ENCODE peak calls at places on chromosomes 12 and 14, in six cellular contexts. K is NCI-H774; Z is keratinocyte; P is activated CD4-positive, alpha-beta T cell treated with anti-CD3 and anti-CD28 coated beads, Interleukin-2, amount 10 ng/mL, durations not matched to agents 7 days and 5 days; V is stimulated activated CD8-positive, alpha-beta memory T cell treated with anti-CD3 and anti-CD28 coated beads, Interleukin-2, amount 100 ng/mL, for 1 hour; R is esophagus squamous epithelium. X is an unnamed sample.

GRCh38 chr14:94532462-94532861 is 23.2 kb upstream of the SERPINA12 start:
- DNase-seq in K (no peak), Z (no peak), P (no peak), V (no peak), R (no peak), X (no peak)

GRCh38 chr12:96155781-96156180 is 38.4 kb upstream of the ELK3 start:
- DNase-seq in K (no peak), Z (no peak), P (no peak), V (no peak), R (no peak), X (no peak)

GRCh38 chr12:49939707-49940106 is 10.8 kb upstream of the AQP2 start:
- DNase-seq in K (no peak), Z (no peak), P (no peak), V (no peak), R (no peak), X (no peak)

GRCh38 chr12:21818627-21819026 is 44.1 kb upstream of the KCNJ8 start:
- DNase-seq in K (no peak), Z (no peak), P (no peak), V (no peak), R (no peak), X (no peak)

GRCh38 chr12:107349008-107349747 is 255.8 kb upstream of the CRY1 start:
- DNase-seq in K (no peak), Z (peak; percentile 98), P (no peak), V (no peak), R (no peak), X (no peak)

GRCh38 chr12:131454418-131455217 is 256.3 kb upstream of the SFSWAP start:
- DNase-seq in K (no peak), Z (no peak), P (peak; percentile 51), V (no peak), R (no peak), X (peak; percentile 42)

GRCh38 chr14:61545716-61546455 is 149.4 kb upstream of the HIF1A start:
- DNase-seq in K (no peak), Z (no peak), P (no peak), V (no peak), R (no peak), X (no peak)

GRCh38 chr14:68715032-68715924 is 77.6 kb downstream of the ZFP36L1 start:
- DNase-seq in K (no peak), Z (no peak), P (no peak), V (no peak), R (no peak), X (peak; percentile 12)

GRCh38 chr14:65772901-65773574 is 360.5 kb downstream of the FUT8 start:
- DNase-seq in K (no peak), Z (no peak), P (no peak), V (no peak), R (no peak), X (no peak)

GRCh38 chr12:62722971-62723680 is 211.8 kb downstream of the PPM1H start:
- DNase-seq in K (peak; percentile 39), Z (no peak), P (no peak), V (no peak), R (no peak), X (no peak)

GRCh38 chr12:131808744-131809371 is 19.3 kb upstream of the MMP17 start:
- DNase-seq in K (no peak), Z (no peak), P (peak; percentile 42), V (no peak), R (no peak), X (no peak)

GRCh38 chr14:104263671-104264358 is 125.4 kb downstream of the KIF26A start:
- DNase-seq in K (no peak), Z (no peak), P (no peak), V (no peak), R (no peak), X (no peak)

GRCh38 chr14:99479903-99480855 is 480 bp downstream of the SETD3 start:
- DNase-seq in K (no peak), Z (no peak), P (peak; percentile 36), V (peak; percentile 3), R (peak; percentile 49), X (peak; percentile 61)

GRCh38 chr12:92065018-92065499 is 80.6 kb downstream of the BTG1 start:
- DNase-seq in K (peak; percentile 74), Z (no peak), P (no peak), V (no peak), R (no peak), X (no peak)

GRCh38 chr12:88251798-88252197 is 109.7 kb downstream of the TMTC3 start:
- DNase-seq in K (no peak), Z (no peak), P (no peak), V (no peak), R (no peak), X (no peak)

GRCh38 chr12:97404549-97404948 is 58.1 kb upstream of the RMST start:
- DNase-seq in K (peak; percentile 77), Z (no peak), P (no peak), V (no peak), R (no peak), X (peak; percentile 13)

GRCh38 chr12:120771097-120771496 is 45.5 kb downstream of the ACADS start:
- DNase-seq in K (no peak), Z (no peak), P (no peak), V (no peak), R (no peak), X (no peak)

GRCh38 chr12:25937096-25937495 is 21.4 kb upstream of the RASSF8 start:
- DNase-seq in K (no peak), Z (no peak), P (no peak), V (no peak), R (no peak), X (no peak)

GRCh38 chr14:45201908-45202307 is 51.1 kb downstream of the MIS18BP1 start:
- DNase-seq in K (no peak), Z (no peak), P (peak; percentile 16), V (no peak), R (no peak), X (peak; percentile 55)

GRCh38 chr14:32134448-32135070 is 57.5 kb downstream of the ARHGAP5 start:
- DNase-seq in K (no peak), Z (no peak), P (no peak), V (no peak), R (no peak), X (no peak)

GRCh38 chr14:93892923-93893549 is 34.1 kb upstream of the FAM181A start:
- DNase-seq in K (peak; percentile 42), Z (peak; percentile 9), P (peak; percentile 71), V (peak; percentile 46), R (no peak), X (peak; percentile 69)

GRCh38 chr12:71900091-71900490 is 38.6 kb upstream of the TPH2 start:
- DNase-seq in K (no peak), Z (no peak), P (no peak), V (no peak), R (no peak), X (no peak)

GRCh38 chr14:82251434-82251833 is 717.8 kb upstream of the SEL1L start:
- DNase-seq in K (no peak), Z (no peak), P (no peak), V (no peak), R (no peak), X (no peak)

GRCh38 chr14:68789798-68790655 is 2.8 kb downstream of the ZFP36L1 start:
- DNase-seq in K (no peak), Z (no peak), P (no peak), V (no peak), R (no peak), X (no peak)

GRCh38 chr12:95204141-95204866 is 13.0 kb downstream of the FGD6 start:
- DNase-seq in K (no peak), Z (peak; percentile 99), P (no peak), V (no peak), R (no peak), X (peak; percentile 16)

GRCh38 chr14:70987042-70987441 is 79.8 kb downstream of the PCNX1 start:
- DNase-seq in K (no peak), Z (no peak), P (no peak), V (no peak), R (no peak), X (no peak)

GRCh38 chr12:8742501-8742900 is 44.7 kb downstream of the RIMKLB start:
- DNase-seq in K (no peak), Z (peak; percentile 2), P (no peak), V (no peak), R (no peak), X (no peak)

GRCh38 chr14:99531221-99532096 is 50.2 kb downstream of the CCNK start:
- DNase-seq in K (no peak), Z (no peak), P (no peak), V (no peak), R (no peak), X (no peak)

GRCh38 chr14:54348923-54349615 is 47.7 kb upstream of the CDKN3 start:
- DNase-seq in K (no peak), Z (no peak), P (no peak), V (no peak), R (no peak), X (no peak)

GRCh38 chr14:22829661-22830328 is at the start of gene MRPL52:
- DNase-seq in K (peak; percentile 88), Z (no peak), P (peak; percentile 94), V (peak; percentile 83), R (peak; percentile 60), X (peak; percentile 93)

GRCh38 chr12:115227137-115227615 is 543.2 kb upstream of the TBX3 start:
- DNase-seq in K (no peak), Z (peak; percentile 69), P (no peak), V (no peak), R (no peak), X (no peak)

GRCh38 chr12:126953365-126953889 is 1313.5 kb upstream of the TMEM132C start:
- DNase-seq in K (no peak), Z (no peak), P (no peak), V (no peak), R (no peak), X (no peak)